ENCODE peak calls at places on chromosomes 5 and 9, in ten cellular contexts. L is GM23248; X is effector memory CD4-positive, alpha-beta T cell; J is naive thymus-derived CD4-positive, alpha-beta T cell; P is aorta; Q is PC-9; D is CD8-positive, alpha-beta T cell; R is breast epithelium; B is A549; E is small intestine. W is an unnamed sample.

GRCh38 chr5:136677219-136677618 is 311.9 kb upstream of the TRPC7 start:
- DNase-seq in P (no peak), X (no peak), Q (no peak), D (no peak), B (no peak), L (peak; percentile 1), E (no peak), J (no peak), R (no peak), W (no peak)

GRCh38 chr5:6584727-6585126 is 48.1 kb downstream of the NSUN2 start:
- DNase-seq in E (no peak), Q (no peak), J (no peak), L (no peak), D (no peak), R (no peak), P (no peak), X (no peak), B (no peak), W (no peak)

GRCh38 chr5:155128786-155129512 is 115.4 kb downstream of the KIF4B start:
- DNase-seq in D (no peak), L (peak; percentile 40), E (no peak), Q (no peak), P (no peak), R (no peak), J (no peak), X (no peak), B (peak; percentile 60), W (no peak)

GRCh38 chr5:159552751-159553150 is 222.5 kb upstream of the IL12B start:
- DNase-seq in E (no peak), Q (no peak), L (peak; percentile 77), R (no peak), P (no peak), D (no peak), X (no peak), B (no peak), J (no peak), W (no peak)

GRCh38 chr5:88672644-88673493 is 210.1 kb downstream of the MEF2C start:
- DNase-seq in L (no peak), E (no peak), R (no peak), D (no peak), B (no peak), P (no peak), Q (no peak), X (no peak), J (no peak), W (peak; percentile 34)

GRCh38 chr5:78809444-78809843 is 160.9 kb upstream of the LHFPL2 start:
- DNase-seq in R (no peak), X (no peak), B (no peak), Q (no peak), J (no peak), D (no peak), L (no peak), P (peak; percentile 77), E (no peak), W (no peak)

GRCh38 chr5:126208691-126209090 is 214.5 kb upstream of the GRAMD2B start:
- DNase-seq in P (no peak), E (no peak), D (no peak), Q (no peak), J (no peak), R (no peak), B (no peak), L (no peak), X (no peak), W (no peak)

GRCh38 chr5:98401645-98402044 is 371.8 kb upstream of the RGMB start:
- DNase-seq in J (no peak), L (peak; percentile 27), R (no peak), X (no peak), B (no peak), P (no peak), Q (no peak), D (no peak), E (no peak), W (no peak)

GRCh38 chr9:95224371-95225015 is 93.0 kb downstream of the FANCC start:
- DNase-seq in P (no peak), R (no peak), J (no peak), L (peak; percentile 5), B (no peak), D (no peak), E (no peak), X (no peak), Q (no peak), W (no peak)

GRCh38 chr5:76690704-76691469 is 25.0 kb upstream of the F2R start:
- DNase-seq in R (no peak), P (no peak), L (peak; percentile 54), E (peak; percentile 23), J (no peak), B (peak; percentile 27), Q (no peak), D (no peak), X (no peak), W (no peak)

GRCh38 chr9:90645721-90646120 is 3.1 kb upstream of the DIRAS2 start:
- DNase-seq in D (no peak), X (no peak), E (peak; percentile 11), B (no peak), L (no peak), R (no peak), Q (no peak), P (no peak), J (no peak), W (no peak)

GRCh38 chr5:174729075-174729680 is 4.8 kb downstream of the MSX2 start:
- DNase-seq in X (no peak), L (no peak), J (no peak), D (no peak), Q (no peak), B (no peak), R (no peak), E (no peak), P (no peak), W (no peak)

GRCh38 chr9:68690088-68690487 is 15.0 kb upstream of the PIP5K1B start:
- DNase-seq in B (no peak), R (no peak), L (no peak), D (no peak), J (no peak), Q (no peak), P (peak; percentile 79), E (peak; percentile 91), X (no peak), W (no peak)

GRCh38 chr5:96597441-96598020 is 64.6 kb upstream of the CAST start:
- DNase-seq in B (no peak), X (no peak), P (no peak), D (no peak), Q (no peak), E (no peak), J (no peak), L (peak; percentile 59), R (no peak), W (no peak)

GRCh38 chr5:83471405-83472212 is at the start of gene VCAN:
- DNase-seq in B (peak; percentile 47), D (no peak), L (peak; percentile 89), Q (no peak), P (peak; percentile 87), J (no peak), E (no peak), X (no peak), R (peak; percentile 24), W (peak; percentile 6)

GRCh38 chr5:134007581-134008256 is 2.9 kb upstream of the VDAC1 start:
- DNase-seq in P (no peak), E (no peak), R (no peak), B (peak; percentile 44), L (no peak), X (no peak), Q (no peak), J (no peak), D (no peak), W (no peak)

GRCh38 chr9:27818348-27818747 is 245.1 kb upstream of the C9orf72 start:
- DNase-seq in L (no peak), P (no peak), B (no peak), R (no peak), D (no peak), Q (no peak), E (no peak), J (no peak), X (no peak), W (no peak)

GRCh38 chr5:69038539-69038938 is 55.3 kb upstream of the SLC30A5 start:
- DNase-seq in B (no peak), P (no peak), R (no peak), E (no peak), L (no peak), Q (no peak), D (no peak), J (no peak), X (no peak), W (no peak)

GRCh38 chr5:69042500-69042899 is 51.3 kb upstream of the SLC30A5 start:
- DNase-seq in B (no peak), D (no peak), E (no peak), P (no peak), R (no peak), X (no peak), L (no peak), Q (no peak), J (no peak), W (no peak)

GRCh38 chr5:69046375-69046957 is 47.3 kb upstream of the SLC30A5 start:
- DNase-seq in J (no peak), B (peak; percentile 68), L (peak; percentile 40), Q (peak; percentile 33), D (no peak), R (no peak), X (no peak), P (no peak), E (peak; percentile 26), W (no peak)

GRCh38 chr5:69039829-69040228 is 54.0 kb upstream of the SLC30A5 start:
- DNase-seq in Q (no peak), D (no peak), J (no peak), L (no peak), B (no peak), E (no peak), X (no peak), R (no peak), P (no peak), W (no peak)

GRCh38 chr5:69042915-69043795 is 50.7 kb upstream of the SLC30A5 start:
- DNase-seq in Q (peak; percentile 71), X (peak; percentile 75), L (peak; percentile 89), J (peak; percentile 93), E (peak; percentile 94), D (peak; percentile 73), R (peak; percentile 56), P (no peak), B (peak; percentile 95), W (peak; percentile 52)
- H3K27ac ChIP-seq in Q (peak overlapping the region; percentile 42), X (peak overlapping the region; percentile 60), L (peak overlapping the region; percentile 29), J (peak overlapping the region; percentile 74), E (peak overlapping the region; percentile 48), D (peak overlapping the region; percentile 69), R (peak overlapping the region; percentile 79), P (peak overlapping the region; percentile 26), B (peak overlapping the region; percentile 75), W (peak overlapping the region; percentile 87)

GRCh38 chr5:139105621-139106071 is 92.5 kb downstream of the SIL1 start:
- DNase-seq in D (no peak), E (no peak), X (no peak), J (no peak), P (no peak), L (peak; percentile 48), Q (no peak), R (no peak), B (no peak), W (peak; percentile 24)
- H3K27ac ChIP-seq in D (no peak overlapping the region), E (no peak overlapping the region), X (no peak overlapping the region), J (no peak overlapping the region), P (peak overlapping the region; percentile 4), L (peak overlapping the region; percentile 81), Q (no peak overlapping the region), R (peak overlapping the region; percentile 89), B (no peak overlapping the region), W (peak overlapping the region; percentile 22)

GRCh38 chr5:66540078-66540477 is 56.1 kb upstream of the MAST4 start:
- DNase-seq in Q (no peak), R (no peak), D (no peak), E (no peak), J (no peak), L (peak; percentile 51), X (no peak), P (no peak), B (no peak), W (no peak)
- H3K27ac ChIP-seq in Q (no peak overlapping the region), R (no peak overlapping the region), D (no peak overlapping the region), E (no peak overlapping the region), J (no peak overlapping the region), L (no peak overlapping the region), X (no peak overlapping the region), P (no peak overlapping the region), B (no peak overlapping the region), W (no peak overlapping the region)

GRCh38 chr9:34362614-34363013 is 14.1 kb downstream of the MYORG start:
- DNase-seq in J (no peak), R (no peak), D (no peak), Q (no peak), E (no peak), L (no peak), X (no peak), P (no peak), B (no peak), W (no peak)
- H3K27ac ChIP-seq in J (no peak overlapping the region), R (no peak overlapping the region), D (no peak overlapping the region), Q (no peak overlapping the region), E (no peak overlapping the region), L (no peak overlapping the region), X (no peak overlapping the region), P (no peak overlapping the region), B (no peak overlapping the region), W (no peak overlapping the region)